ENCODE peak calls at places on chromosomes 1 and 21, in five cellular contexts. One of them, this sample, is unnamed.

GRCh38 chr1:95309031-95309459 is 75.0 kb downstream of the RWDD3 start:
- DNase-seq in cardiac fibroblast: peak
- DNase-seq in astrocyte of the spinal cord: peak
- DNase-seq in astrocyte of the cerebellum: peak
- DNase-seq in heart left ventricle: peak
- DNase-seq in this sample: peak

GRCh38 chr1:93219443-93219842 is 38.9 kb downstream of the CCDC18 start:
- DNase-seq in astrocyte of the cerebellum: peak
- DNase-seq in heart left ventricle: no peak
- DNase-seq in cardiac fibroblast: no peak
- DNase-seq in astrocyte of the spinal cord: peak
- DNase-seq in this sample: no peak

GRCh38 chr1:37691497-37692077 is 729 bp upstream of the CDCA8 start:
- DNase-seq in astrocyte of the spinal cord: peak
- DNase-seq in cardiac fibroblast: peak
- DNase-seq in heart left ventricle: peak
- DNase-seq in astrocyte of the cerebellum: no peak
- DNase-seq in this sample: no peak

GRCh38 chr1:185438936-185439335 is 121.9 kb upstream of the IVNS1ABP start:
- DNase-seq in astrocyte of the cerebellum: no peak
- DNase-seq in astrocyte of the spinal cord: peak
- DNase-seq in cardiac fibroblast: no peak
- DNase-seq in heart left ventricle: no peak
- DNase-seq in this sample: no peak

GRCh38 chr1:162357681-162358266 is 18.9 kb downstream of the SPATA46 start:
- DNase-seq in heart left ventricle: no peak
- DNase-seq in astrocyte of the cerebellum: no peak
- DNase-seq in cardiac fibroblast: peak
- DNase-seq in astrocyte of the spinal cord: peak
- DNase-seq in this sample: peak

GRCh38 chr1:183185941-183186490 is at the start of gene LAMC2:
- DNase-seq in cardiac fibroblast: peak
- DNase-seq in heart left ventricle: no peak
- DNase-seq in astrocyte of the spinal cord: peak
- DNase-seq in astrocyte of the cerebellum: peak
- DNase-seq in this sample: no peak

GRCh38 chr21:42079939-42080787 is 9.0 kb downstream of the UMODL1 start:
- DNase-seq in astrocyte of the spinal cord: peak
- DNase-seq in astrocyte of the cerebellum: no peak
- DNase-seq in cardiac fibroblast: no peak
- DNase-seq in heart left ventricle: no peak
- DNase-seq in this sample: no peak

GRCh38 chr1:207813513-207813881 is 61.6 kb downstream of the CD46 start:
- DNase-seq in astrocyte of the spinal cord: no peak
- DNase-seq in astrocyte of the cerebellum: no peak
- DNase-seq in cardiac fibroblast: no peak
- DNase-seq in heart left ventricle: no peak
- DNase-seq in this sample: no peak

GRCh38 chr1:35460796-35461195 is 96.4 kb downstream of the KIAA0319L start:
- DNase-seq in cardiac fibroblast: no peak
- DNase-seq in heart left ventricle: no peak
- DNase-seq in astrocyte of the spinal cord: no peak
- DNase-seq in astrocyte of the cerebellum: no peak
- DNase-seq in this sample: no peak

GRCh38 chr1:221241592-221241991 is 362.3 kb downstream of the HLX start:
- DNase-seq in cardiac fibroblast: peak
- DNase-seq in astrocyte of the cerebellum: no peak
- DNase-seq in astrocyte of the spinal cord: no peak
- DNase-seq in heart left ventricle: no peak
- DNase-seq in this sample: no peak

GRCh38 chr21:18801468-18801867 is 397.9 kb upstream of the TMPRSS15 start:
- DNase-seq in astrocyte of the spinal cord: peak
- DNase-seq in heart left ventricle: no peak
- DNase-seq in astrocyte of the cerebellum: peak
- DNase-seq in cardiac fibroblast: no peak
- DNase-seq in this sample: no peak

GRCh38 chr1:28045777-28046176 is 42.6 kb downstream of the EYA3 start:
- DNase-seq in astrocyte of the cerebellum: no peak
- DNase-seq in heart left ventricle: no peak
- DNase-seq in astrocyte of the spinal cord: no peak
- DNase-seq in cardiac fibroblast: peak
- DNase-seq in this sample: no peak

GRCh38 chr1:20476260-20477038 is 9.6 kb downstream of the CAMK2N1 start:
- DNase-seq in heart left ventricle: peak
- DNase-seq in astrocyte of the cerebellum: no peak
- DNase-seq in astrocyte of the spinal cord: no peak
- DNase-seq in cardiac fibroblast: peak
- DNase-seq in this sample: no peak

GRCh38 chr1:183279835-183280234 is 93.8 kb downstream of the LAMC2 start:
- DNase-seq in astrocyte of the spinal cord: peak
- DNase-seq in heart left ventricle: no peak
- DNase-seq in astrocyte of the cerebellum: no peak
- DNase-seq in cardiac fibroblast: peak
- DNase-seq in this sample: peak

GRCh38 chr1:3462356-3463012 is 8.0 kb downstream of the ARHGEF16 start:
- DNase-seq in heart left ventricle: no peak
- DNase-seq in cardiac fibroblast: no peak
- DNase-seq in astrocyte of the cerebellum: no peak
- DNase-seq in astrocyte of the spinal cord: no peak
- DNase-seq in this sample: no peak

GRCh38 chr1:97791251-97791650 is 129.6 kb downstream of the DPYD start:
- DNase-seq in astrocyte of the spinal cord: no peak
- DNase-seq in heart left ventricle: no peak
- DNase-seq in astrocyte of the cerebellum: no peak
- DNase-seq in cardiac fibroblast: no peak
- DNase-seq in this sample: no peak

GRCh38 chr1:196105901-196106300 is 502.3 kb downstream of the KCNT2 start:
- DNase-seq in astrocyte of the spinal cord: peak
- DNase-seq in heart left ventricle: no peak
- DNase-seq in astrocyte of the cerebellum: no peak
- DNase-seq in cardiac fibroblast: peak
- DNase-seq in this sample: no peak

GRCh38 chr21:43190544-43191340 is 21.9 kb downstream of the CRYAA start:
- DNase-seq in heart left ventricle: peak
- DNase-seq in cardiac fibroblast: no peak
- DNase-seq in astrocyte of the cerebellum: no peak
- DNase-seq in astrocyte of the spinal cord: no peak
- DNase-seq in this sample: no peak

GRCh38 chr1:243254927-243255790 is at the start of gene CEP170:
- DNase-seq in heart left ventricle: peak
- DNase-seq in astrocyte of the spinal cord: peak
- DNase-seq in astrocyte of the cerebellum: peak
- DNase-seq in cardiac fibroblast: peak
- DNase-seq in this sample: peak

GRCh38 chr1:83781667-83782066 is 217.3 kb downstream of the TTLL7 start:
- DNase-seq in heart left ventricle: no peak
- DNase-seq in astrocyte of the cerebellum: no peak
- DNase-seq in astrocyte of the spinal cord: no peak
- DNase-seq in cardiac fibroblast: no peak
- DNase-seq in this sample: no peak

GRCh38 chr1:230919201-230919600 is 50.9 kb upstream of the C1orf198 start:
- DNase-seq in heart left ventricle: no peak
- DNase-seq in cardiac fibroblast: no peak
- DNase-seq in astrocyte of the spinal cord: no peak
- DNase-seq in astrocyte of the cerebellum: no peak
- DNase-seq in this sample: no peak

GRCh38 chr21:30718239-30718909 is at the start of gene KRTAP21-3:
- DNase-seq in cardiac fibroblast: peak
- DNase-seq in astrocyte of the cerebellum: peak
- DNase-seq in astrocyte of the spinal cord: peak
- DNase-seq in heart left ventricle: no peak
- DNase-seq in this sample: no peak

GRCh38 chr1:16078925-16079656 is 5.6 kb upstream of the FAM131C start:
- DNase-seq in cardiac fibroblast: peak
- DNase-seq in astrocyte of the cerebellum: peak
- DNase-seq in heart left ventricle: peak
- DNase-seq in astrocyte of the spinal cord: peak
- DNase-seq in this sample: no peak

GRCh38 chr1:114078116-114078515 is 75.6 kb downstream of the SYT6 start:
- DNase-seq in heart left ventricle: no peak
- DNase-seq in cardiac fibroblast: no peak
- DNase-seq in astrocyte of the spinal cord: no peak
- DNase-seq in astrocyte of the cerebellum: no peak
- DNase-seq in this sample: no peak

GRCh38 chr1:192914092-192914491 is 105.3 kb downstream of the RGS2 start:
- DNase-seq in cardiac fibroblast: no peak
- DNase-seq in astrocyte of the spinal cord: no peak
- DNase-seq in astrocyte of the cerebellum: no peak
- DNase-seq in heart left ventricle: no peak
- DNase-seq in this sample: no peak

GRCh38 chr1:103171041-103171590 is 62.8 kb upstream of the COL11A1 start:
- DNase-seq in cardiac fibroblast: no peak
- DNase-seq in astrocyte of the cerebellum: no peak
- DNase-seq in heart left ventricle: no peak
- DNase-seq in astrocyte of the spinal cord: no peak
- DNase-seq in this sample: no peak

GRCh38 chr1:227312364-227313025 is 5.8 kb downstream of the CDC42BPA start:
- DNase-seq in heart left ventricle: no peak
- DNase-seq in astrocyte of the cerebellum: no peak
- DNase-seq in cardiac fibroblast: peak
- DNase-seq in astrocyte of the spinal cord: no peak
- DNase-seq in this sample: no peak

GRCh38 chr1:227885135-227885647 is 62.5 kb downstream of the WNT9A start:
- DNase-seq in astrocyte of the cerebellum: no peak
- DNase-seq in cardiac fibroblast: no peak
- DNase-seq in heart left ventricle: peak
- DNase-seq in astrocyte of the spinal cord: no peak
- DNase-seq in this sample: no peak

GRCh38 chr21:45209046-45209445 is 78.6 kb downstream of the POFUT2 start:
- DNase-seq in astrocyte of the cerebellum: peak
- DNase-seq in cardiac fibroblast: peak
- DNase-seq in astrocyte of the spinal cord: peak
- DNase-seq in heart left ventricle: no peak
- DNase-seq in this sample: no peak

GRCh38 chr1:207404849-207405525 is 49.1 kb upstream of the CR2 start:
- DNase-seq in astrocyte of the cerebellum: peak
- DNase-seq in astrocyte of the spinal cord: peak
- DNase-seq in cardiac fibroblast: peak
- DNase-seq in heart left ventricle: no peak
- DNase-seq in this sample: peak

GRCh38 chr1:1358433-1359201 is at the start of gene MXRA8:
- DNase-seq in heart left ventricle: peak
- DNase-seq in astrocyte of the spinal cord: peak
- DNase-seq in cardiac fibroblast: peak
- DNase-seq in astrocyte of the cerebellum: no peak
- DNase-seq in this sample: peak

GRCh38 chr1:244311784-244312532 is 139.8 kb downstream of the ADSS2 start:
- DNase-seq in astrocyte of the spinal cord: no peak
- DNase-seq in cardiac fibroblast: no peak
- DNase-seq in heart left ventricle: no peak
- DNase-seq in astrocyte of the cerebellum: no peak
- DNase-seq in this sample: no peak

GRCh38 chr21:36882776-36883175 is 83.7 kb downstream of the HLCS start:
- DNase-seq in cardiac fibroblast: peak
- DNase-seq in astrocyte of the cerebellum: no peak
- DNase-seq in astrocyte of the spinal cord: no peak
- DNase-seq in heart left ventricle: no peak
- DNase-seq in this sample: no peak

GRCh38 chr1:28917757-28918118 is 3.4 kb downstream of the EPB41 start:
- DNase-seq in heart left ventricle: no peak
- DNase-seq in astrocyte of the cerebellum: no peak
- DNase-seq in astrocyte of the spinal cord: no peak
- DNase-seq in cardiac fibroblast: no peak
- DNase-seq in this sample: no peak

GRCh38 chr21:20882462-20883415 is 115.5 kb upstream of the NCAM2 start:
- DNase-seq in astrocyte of the cerebellum: peak
- DNase-seq in astrocyte of the spinal cord: peak
- DNase-seq in heart left ventricle: no peak
- DNase-seq in cardiac fibroblast: peak
- DNase-seq in this sample: no peak
- TF ChIP-seq CTCF in astrocyte of the cerebellum: peak
- TF ChIP-seq CTCF in astrocyte of the spinal cord: peak
- TF ChIP-seq CTCF in heart left ventricle: peak
- TF ChIP-seq CTCF in cardiac fibroblast: peak
- TF ChIP-seq CTCF in this sample: peak

GRCh38 chr1:165152727-165153126 is 203.8 kb downstream of the LMX1A start:
- DNase-seq in cardiac fibroblast: no peak
- DNase-seq in astrocyte of the cerebellum: no peak
- DNase-seq in astrocyte of the spinal cord: no peak
- DNase-seq in heart left ventricle: no peak
- DNase-seq in this sample: no peak
- TF ChIP-seq CTCF in cardiac fibroblast: no peak
- TF ChIP-seq CTCF in astrocyte of the cerebellum: peak
- TF ChIP-seq CTCF in astrocyte of the spinal cord: no peak
- TF ChIP-seq CTCF in heart left ventricle: peak
- TF ChIP-seq CTCF in this sample: peak

GRCh38 chr1:24318988-24319863 is at the start of gene GRHL3:
- DNase-seq in cardiac fibroblast: no peak
- DNase-seq in astrocyte of the cerebellum: no peak
- DNase-seq in heart left ventricle: no peak
- DNase-seq in astrocyte of the spinal cord: no peak
- DNase-seq in this sample: no peak

GRCh38 chr1:24317081-24317480 is 2.1 kb upstream of the GRHL3 start:
- DNase-seq in heart left ventricle: no peak
- DNase-seq in cardiac fibroblast: no peak
- DNase-seq in astrocyte of the spinal cord: no peak
- DNase-seq in astrocyte of the cerebellum: no peak
- DNase-seq in this sample: no peak

GRCh38 chr1:24318238-24318987 is 744 bp upstream of the GRHL3 start:
- DNase-seq in heart left ventricle: no peak
- DNase-seq in astrocyte of the cerebellum: peak
- DNase-seq in cardiac fibroblast: peak
- DNase-seq in astrocyte of the spinal cord: peak
- DNase-seq in this sample: no peak

GRCh38 chr1:24315391-24315790 is 3.8 kb upstream of the GRHL3 start:
- DNase-seq in astrocyte of the spinal cord: no peak
- DNase-seq in cardiac fibroblast: no peak
- DNase-seq in heart left ventricle: no peak
- DNase-seq in astrocyte of the cerebellum: no peak
- DNase-seq in this sample: no peak

DNA sequence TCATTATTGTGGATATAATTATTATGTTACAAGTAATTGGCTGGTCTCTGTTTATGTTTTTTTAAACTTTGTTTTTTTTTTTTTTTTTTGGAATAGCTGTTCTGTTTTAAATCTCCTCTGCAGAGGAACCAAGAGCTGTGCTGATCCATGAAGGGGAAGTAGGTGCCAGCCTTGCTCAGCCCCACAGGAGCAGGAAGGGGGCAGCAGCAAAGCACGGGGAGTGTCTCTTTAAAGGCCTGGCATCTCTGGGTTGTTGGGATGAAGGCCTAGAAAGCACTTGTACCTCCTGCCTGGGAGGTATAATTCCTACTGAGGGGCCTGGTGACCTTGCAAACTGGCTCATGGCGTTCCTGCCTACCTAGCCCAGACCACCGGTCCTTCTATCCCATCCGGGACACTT is 2.5 kb upstream of the GRHL3 start:
- DNase-seq in heart left ventricle: no peak
- DNase-seq in astrocyte of the spinal cord: no peak
- DNase-seq in cardiac fibroblast: no peak
- DNase-seq in astrocyte of the cerebellum: no peak
- DNase-seq in this sample: no peak
- TF ChIP-seq CTCF in heart left ventricle: no peak
- TF ChIP-seq CTCF in astrocyte of the spinal cord: no peak
- TF ChIP-seq CTCF in cardiac fibroblast: no peak
- TF ChIP-seq CTCF in astrocyte of the cerebellum: no peak
- TF ChIP-seq CTCF in this sample: no peak

GRCh38 chr1:156259805-156260204 is 11.9 kb upstream of the PAQR6 start:
- DNase-seq in cardiac fibroblast: no peak
- DNase-seq in astrocyte of the cerebellum: no peak
- DNase-seq in astrocyte of the spinal cord: no peak
- DNase-seq in heart left ventricle: no peak
- DNase-seq in this sample: no peak
- TF ChIP-seq CTCF in cardiac fibroblast: no peak
- TF ChIP-seq CTCF in astrocyte of the cerebellum: peak
- TF ChIP-seq CTCF in astrocyte of the spinal cord: no peak
- TF ChIP-seq CTCF in heart left ventricle: no peak
- TF ChIP-seq CTCF in this sample: no peak

GRCh38 chr1:210367561-210367960 is 38.9 kb downstream of the HHAT start:
- DNase-seq in astrocyte of the cerebellum: no peak
- DNase-seq in astrocyte of the spinal cord: no peak
- DNase-seq in heart left ventricle: no peak
- DNase-seq in cardiac fibroblast: no peak
- DNase-seq in this sample: no peak
- TF ChIP-seq CTCF in astrocyte of the cerebellum: no peak
- TF ChIP-seq CTCF in astrocyte of the spinal cord: no peak
- TF ChIP-seq CTCF in heart left ventricle: no peak
- TF ChIP-seq CTCF in cardiac fibroblast: no peak
- TF ChIP-seq CTCF in this sample: no peak

This sample was measured in AG09319.